ENCODE peak calls at places on chromosomes 2 and 18, in eight cellular contexts. One of them, this sample, is unnamed.

GRCh38 chr18:35713545-35713944 is 132.0 kb downstream of the GALNT1 start:
- DNase-seq in esophagus squamous epithelium: no peak
- DNase-seq in foreskin fibroblast: peak
- DNase-seq in HFF-Myc: peak
- DNase-seq in brain microvascular endothelial cell: peak
- DNase-seq in GM23338: no peak
- DNase-seq in lung: no peak
- DNase-seq in heart left ventricle: no peak
- DNase-seq in this sample: no peak

GRCh38 chr2:51025942-51026574 is 5.9 kb downstream of the NRXN1 start:
- DNase-seq in esophagus squamous epithelium: no peak
- DNase-seq in foreskin fibroblast: no peak
- DNase-seq in HFF-Myc: no peak
- DNase-seq in brain microvascular endothelial cell: no peak
- DNase-seq in GM23338: no peak
- DNase-seq in lung: no peak
- DNase-seq in heart left ventricle: no peak
- DNase-seq in this sample: no peak

GRCh38 chr2:55093381-55093780 is 43.1 kb upstream of the RTN4 start:
- DNase-seq in esophagus squamous epithelium: no peak
- DNase-seq in foreskin fibroblast: peak
- DNase-seq in HFF-Myc: no peak
- DNase-seq in brain microvascular endothelial cell: peak
- DNase-seq in GM23338: no peak
- DNase-seq in lung: no peak
- DNase-seq in heart left ventricle: no peak
- DNase-seq in this sample: no peak

GRCh38 chr2:55232863-55233657 is 572 bp downstream of the RPS27A start:
- DNase-seq in esophagus squamous epithelium: no peak
- DNase-seq in foreskin fibroblast: peak
- DNase-seq in HFF-Myc: no peak
- DNase-seq in brain microvascular endothelial cell: no peak
- DNase-seq in GM23338: no peak
- DNase-seq in lung: peak
- DNase-seq in heart left ventricle: no peak
- DNase-seq in this sample: no peak

GRCh38 chr18:58202406-58202730 is 158.3 kb downstream of the NEDD4L start:
- DNase-seq in esophagus squamous epithelium: no peak
- DNase-seq in foreskin fibroblast: no peak
- DNase-seq in HFF-Myc: no peak
- DNase-seq in brain microvascular endothelial cell: peak
- DNase-seq in GM23338: no peak
- DNase-seq in lung: no peak
- DNase-seq in heart left ventricle: no peak
- DNase-seq in this sample: no peak

GRCh38 chr2:187148059-187148714 is 299.2 kb upstream of the ZSWIM2 start:
- DNase-seq in esophagus squamous epithelium: no peak
- DNase-seq in foreskin fibroblast: no peak
- DNase-seq in HFF-Myc: no peak
- DNase-seq in brain microvascular endothelial cell: no peak
- DNase-seq in GM23338: no peak
- DNase-seq in lung: no peak
- DNase-seq in heart left ventricle: no peak
- DNase-seq in this sample: no peak

GRCh38 chr2:131724019-131724418 is 196.3 kb downstream of the CCDC74A start:
- DNase-seq in esophagus squamous epithelium: no peak
- DNase-seq in foreskin fibroblast: no peak
- DNase-seq in HFF-Myc: no peak
- DNase-seq in brain microvascular endothelial cell: no peak
- DNase-seq in GM23338: peak
- DNase-seq in lung: no peak
- DNase-seq in heart left ventricle: peak
- DNase-seq in this sample: no peak

GRCh38 chr18:63148449-63149199 is 170.9 kb downstream of the BCL2 start:
- DNase-seq in esophagus squamous epithelium: no peak
- DNase-seq in foreskin fibroblast: peak
- DNase-seq in HFF-Myc: no peak
- DNase-seq in brain microvascular endothelial cell: no peak
- DNase-seq in GM23338: no peak
- DNase-seq in lung: no peak
- DNase-seq in heart left ventricle: no peak
- DNase-seq in this sample: peak

GRCh38 chr2:109471656-109472055 is 142.1 kb downstream of the SEPTIN10 start:
- DNase-seq in esophagus squamous epithelium: no peak
- DNase-seq in foreskin fibroblast: no peak
- DNase-seq in HFF-Myc: no peak
- DNase-seq in brain microvascular endothelial cell: no peak
- DNase-seq in GM23338: no peak
- DNase-seq in lung: no peak
- DNase-seq in heart left ventricle: no peak
- DNase-seq in this sample: no peak

GRCh38 chr2:157345647-157346389 is 20.2 kb upstream of the ERMN start:
- DNase-seq in esophagus squamous epithelium: no peak
- DNase-seq in foreskin fibroblast: no peak
- DNase-seq in HFF-Myc: no peak
- DNase-seq in brain microvascular endothelial cell: no peak
- DNase-seq in GM23338: peak
- DNase-seq in lung: no peak
- DNase-seq in heart left ventricle: no peak
- DNase-seq in this sample: no peak

GRCh38 chr2:46495347-46496030 is 16.1 kb downstream of the TMEM247 start:
- DNase-seq in esophagus squamous epithelium: no peak
- DNase-seq in foreskin fibroblast: peak
- DNase-seq in HFF-Myc: no peak
- DNase-seq in brain microvascular endothelial cell: peak
- DNase-seq in GM23338: no peak
- DNase-seq in lung: no peak
- DNase-seq in heart left ventricle: no peak
- DNase-seq in this sample: no peak

GRCh38 chr2:40127890-40128548 is 323.9 kb downstream of the SLC8A1 start:
- DNase-seq in esophagus squamous epithelium: no peak
- DNase-seq in foreskin fibroblast: peak
- DNase-seq in HFF-Myc: no peak
- DNase-seq in brain microvascular endothelial cell: peak
- DNase-seq in GM23338: no peak
- DNase-seq in lung: no peak
- DNase-seq in heart left ventricle: no peak
- DNase-seq in this sample: peak

GRCh38 chr2:119387381-119388129 is 20.8 kb downstream of the DBI start:
- DNase-seq in esophagus squamous epithelium: no peak
- DNase-seq in foreskin fibroblast: peak
- DNase-seq in HFF-Myc: no peak
- DNase-seq in brain microvascular endothelial cell: peak
- DNase-seq in GM23338: peak
- DNase-seq in lung: peak
- DNase-seq in heart left ventricle: peak
- DNase-seq in this sample: peak
- TF ChIP-seq CTCF in esophagus squamous epithelium: no peak
- TF ChIP-seq CTCF in foreskin fibroblast: no peak
- TF ChIP-seq CTCF in HFF-Myc: no peak
- TF ChIP-seq CTCF in brain microvascular endothelial cell: peak
- TF ChIP-seq CTCF in GM23338: no peak
- TF ChIP-seq CTCF in lung: no peak
- TF ChIP-seq CTCF in heart left ventricle: peak
- TF ChIP-seq CTCF in this sample: peak

GRCh38 chr18:76476665-76477561 is 18.1 kb downstream of the ZNF516 start:
- DNase-seq in esophagus squamous epithelium: no peak
- DNase-seq in foreskin fibroblast: peak
- DNase-seq in HFF-Myc: peak
- DNase-seq in brain microvascular endothelial cell: peak
- DNase-seq in GM23338: no peak
- DNase-seq in lung: no peak
- DNase-seq in heart left ventricle: no peak
- DNase-seq in this sample: peak
- H3K4me3 ChIP-seq in esophagus squamous epithelium: peak
- H3K4me3 ChIP-seq in foreskin fibroblast: peak
- H3K4me3 ChIP-seq in HFF-Myc: peak
- H3K4me3 ChIP-seq in brain microvascular endothelial cell: peak
- H3K4me3 ChIP-seq in GM23338: no peak
- H3K4me3 ChIP-seq in lung: no peak
- H3K4me3 ChIP-seq in heart left ventricle: peak
- H3K4me3 ChIP-seq in this sample: peak

GRCh38 chr18:77067315-77068061 is 65.1 kb downstream of the MBP start:
- DNase-seq in esophagus squamous epithelium: no peak
- DNase-seq in foreskin fibroblast: peak
- DNase-seq in HFF-Myc: peak
- DNase-seq in brain microvascular endothelial cell: peak
- DNase-seq in GM23338: no peak
- DNase-seq in lung: no peak
- DNase-seq in heart left ventricle: peak
- DNase-seq in this sample: no peak
- TF ChIP-seq CTCF in esophagus squamous epithelium: no peak
- TF ChIP-seq CTCF in foreskin fibroblast: no peak
- TF ChIP-seq CTCF in HFF-Myc: peak
- TF ChIP-seq CTCF in brain microvascular endothelial cell: peak
- TF ChIP-seq CTCF in GM23338: no peak
- TF ChIP-seq CTCF in lung: no peak
- TF ChIP-seq CTCF in heart left ventricle: no peak
- TF ChIP-seq CTCF in this sample: no peak

DNA sequence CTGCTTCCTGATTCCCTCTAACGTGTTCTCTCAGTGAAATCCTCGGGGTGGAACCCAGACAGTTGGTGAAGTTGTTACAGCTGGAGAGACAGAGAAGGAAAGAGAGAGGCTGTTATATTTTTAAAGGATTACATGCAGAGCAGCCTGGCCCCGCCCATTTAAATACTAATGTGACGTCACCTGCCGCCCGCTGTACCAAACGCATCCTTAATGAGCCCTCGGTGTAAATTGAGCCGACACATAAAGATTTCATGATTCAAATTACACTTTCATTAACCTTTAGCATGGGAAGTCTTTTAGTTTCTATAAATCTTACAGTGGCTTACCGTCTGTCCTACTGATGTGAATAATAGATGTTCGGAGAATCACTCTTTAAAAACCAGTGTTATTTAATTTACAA is 164.0 kb upstream of the SIX3 start:
- DNase-seq in esophagus squamous epithelium: no peak
- DNase-seq in foreskin fibroblast: peak
- DNase-seq in HFF-Myc: no peak
- DNase-seq in brain microvascular endothelial cell: no peak
- DNase-seq in GM23338: peak
- DNase-seq in lung: no peak
- DNase-seq in heart left ventricle: no peak
- DNase-seq in this sample: no peak
- H3K4me3 ChIP-seq in esophagus squamous epithelium: no peak
- H3K4me3 ChIP-seq in foreskin fibroblast: no peak
- H3K4me3 ChIP-seq in HFF-Myc: no peak
- H3K4me3 ChIP-seq in brain microvascular endothelial cell: no peak
- H3K4me3 ChIP-seq in GM23338: peak
- H3K4me3 ChIP-seq in lung: no peak
- H3K4me3 ChIP-seq in heart left ventricle: no peak
- H3K4me3 ChIP-seq in this sample: no peak

This sample was measured in AG04449.